ENCODE peak calls at places on chromosome 7, in four cellular contexts. Y is glutamatergic neuron, P is AG09309, K is PC-9. G is an unnamed sample.

GRCh38 chr7:101859411-101860106 is 42.1 kb downstream of the CUX1 start:
- DNase-seq in Y (no peak), P (peak; percentile 13), K (no peak), G (no peak)

GRCh38 chr7:36188923-36189322 is 35.9 kb downstream of the EEPD1 start:
- DNase-seq in Y (no peak), P (no peak), K (no peak), G (no peak)

GRCh38 chr7:7274782-7275181 is 92.4 kb downstream of the C1GALT1 start:
- DNase-seq in Y (no peak), P (no peak), K (no peak), G (no peak)

GRCh38 chr7:95045236-95045923 is 138.0 kb downstream of the PPP1R9A start:
- DNase-seq in Y (no peak), P (no peak), K (peak; percentile 25), G (no peak)

GRCh38 chr7:69228212-69228811 is 370.0 kb upstream of the AUTS2 start:
- DNase-seq in Y (no peak), P (no peak), K (no peak), G (no peak)

GRCh38 chr7:74364061-74364460 is 74.9 kb downstream of the CLIP2 start:
- DNase-seq in Y (peak; percentile 30), P (no peak), K (no peak), G (no peak)

GRCh38 chr7:17369686-17370426 is 71.4 kb downstream of the AHR start:
- DNase-seq in Y (no peak), P (peak; percentile 86), K (peak; percentile 56), G (no peak)

GRCh38 chr7:11616466-11616865 is 215.5 kb downstream of the THSD7A start:
- DNase-seq in Y (no peak), P (no peak), K (no peak), G (no peak)

DNA sequence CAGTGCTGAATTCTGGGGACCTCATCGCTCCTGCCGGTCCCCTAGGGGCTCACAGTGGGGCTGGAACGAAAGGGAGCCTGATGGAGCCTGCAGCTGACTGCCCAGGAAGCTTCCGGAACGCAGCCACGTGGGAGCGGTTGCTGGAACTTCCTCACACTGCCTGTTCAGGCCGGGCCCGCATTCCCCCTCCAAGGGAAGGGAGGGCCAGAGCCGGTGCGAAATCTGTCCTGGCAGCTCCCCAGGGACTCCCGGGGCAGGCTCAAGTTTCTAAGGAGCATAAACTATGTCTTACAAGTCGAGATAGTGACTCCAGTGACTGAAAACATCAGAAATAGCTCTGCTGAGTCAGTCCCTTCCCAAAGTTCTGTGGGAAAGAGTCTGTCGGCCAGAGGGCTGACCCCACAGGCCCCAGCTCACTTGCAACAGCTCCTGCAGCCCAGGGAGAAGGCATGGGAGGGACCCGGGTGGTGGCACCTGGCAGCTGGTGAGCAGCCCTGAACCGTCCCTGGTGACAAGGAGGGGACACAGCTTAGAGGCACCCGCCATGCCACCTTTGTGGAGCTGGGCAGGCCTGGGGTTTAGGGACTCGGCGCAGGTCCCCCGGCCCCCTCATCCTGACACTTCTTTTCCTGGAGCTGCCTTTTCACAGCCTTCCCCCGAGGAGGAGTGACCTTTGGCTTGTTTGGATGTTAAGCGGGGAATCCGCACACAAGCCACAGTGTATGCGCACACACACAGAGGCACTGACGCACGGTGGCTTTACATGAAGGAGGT is 47.6 kb downstream of the PDGFA start:
- DNase-seq in Y (no peak), P (peak; percentile 97), K (no peak), G (no peak)
- TF ChIP-seq CTCF in Y (no peak), P (no peak), K (no peak), G (no peak)

GRCh38 chr7:24715661-24716479 is 41.4 kb downstream of the GSDME start:
- DNase-seq in Y (no peak), P (no peak), K (no peak), G (no peak)
- TF ChIP-seq CTCF in Y (peak; percentile 49), P (peak; percentile 63), K (peak; percentile 18), G (peak; percentile 63)

DNA sequence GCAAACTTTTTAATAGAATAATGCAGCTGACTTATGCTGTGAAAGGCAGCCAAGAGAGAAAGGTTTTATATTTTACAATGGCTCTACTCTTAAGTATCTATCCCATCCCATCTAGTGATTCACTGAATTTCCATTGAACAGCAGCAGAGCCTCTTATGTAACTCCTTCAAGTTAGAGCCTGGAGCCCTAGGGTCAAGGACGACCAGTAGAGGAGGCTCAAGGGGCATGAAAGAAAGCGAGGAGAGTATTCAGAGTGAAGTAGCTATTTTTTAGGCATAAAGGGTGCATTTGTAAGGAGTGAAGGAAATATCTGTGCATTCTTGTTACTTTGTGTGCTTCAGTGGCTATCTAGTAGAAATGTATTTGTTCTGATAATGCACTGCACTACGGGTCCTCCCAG is 180.2 kb upstream of the TPK1 start:
- DNase-seq in Y (no peak), P (no peak), K (no peak), G (no peak)
- TF ChIP-seq CTCF in Y (no peak), P (no peak), K (no peak), G (no peak)

GRCh38 chr7:83808982-83809381 is 160.0 kb upstream of the SEMA3E start:
- DNase-seq in Y (no peak), P (no peak), K (no peak), G (no peak)

GRCh38 chr7:83806538-83806937 is 157.6 kb upstream of the SEMA3E start:
- DNase-seq in Y (no peak), P (no peak), K (no peak), G (no peak)

DNA sequence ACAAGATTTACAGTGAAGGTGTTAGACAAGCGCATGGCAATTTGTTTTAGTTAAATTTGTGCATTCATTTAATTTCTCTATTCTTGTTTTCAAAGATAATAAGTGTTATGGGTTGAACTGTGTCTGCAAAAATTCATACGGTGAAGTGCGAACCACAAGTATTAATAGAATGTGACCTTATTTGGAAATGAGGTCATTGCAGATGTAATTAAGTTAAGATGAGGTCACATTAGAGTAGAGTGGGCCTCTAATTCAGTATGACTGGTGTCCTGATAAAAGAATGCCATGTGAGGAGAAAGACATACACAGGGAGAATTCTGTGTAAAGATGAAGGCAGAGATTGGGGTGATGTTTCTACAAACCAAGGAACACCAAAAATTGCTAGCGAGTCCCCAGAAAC is 158.8 kb upstream of the SEMA3E start:
- DNase-seq in Y (no peak), P (no peak), K (no peak), G (no peak)
- TF ChIP-seq CTCF in Y (no peak), P (no peak), K (no peak), G (no peak)

DNA sequence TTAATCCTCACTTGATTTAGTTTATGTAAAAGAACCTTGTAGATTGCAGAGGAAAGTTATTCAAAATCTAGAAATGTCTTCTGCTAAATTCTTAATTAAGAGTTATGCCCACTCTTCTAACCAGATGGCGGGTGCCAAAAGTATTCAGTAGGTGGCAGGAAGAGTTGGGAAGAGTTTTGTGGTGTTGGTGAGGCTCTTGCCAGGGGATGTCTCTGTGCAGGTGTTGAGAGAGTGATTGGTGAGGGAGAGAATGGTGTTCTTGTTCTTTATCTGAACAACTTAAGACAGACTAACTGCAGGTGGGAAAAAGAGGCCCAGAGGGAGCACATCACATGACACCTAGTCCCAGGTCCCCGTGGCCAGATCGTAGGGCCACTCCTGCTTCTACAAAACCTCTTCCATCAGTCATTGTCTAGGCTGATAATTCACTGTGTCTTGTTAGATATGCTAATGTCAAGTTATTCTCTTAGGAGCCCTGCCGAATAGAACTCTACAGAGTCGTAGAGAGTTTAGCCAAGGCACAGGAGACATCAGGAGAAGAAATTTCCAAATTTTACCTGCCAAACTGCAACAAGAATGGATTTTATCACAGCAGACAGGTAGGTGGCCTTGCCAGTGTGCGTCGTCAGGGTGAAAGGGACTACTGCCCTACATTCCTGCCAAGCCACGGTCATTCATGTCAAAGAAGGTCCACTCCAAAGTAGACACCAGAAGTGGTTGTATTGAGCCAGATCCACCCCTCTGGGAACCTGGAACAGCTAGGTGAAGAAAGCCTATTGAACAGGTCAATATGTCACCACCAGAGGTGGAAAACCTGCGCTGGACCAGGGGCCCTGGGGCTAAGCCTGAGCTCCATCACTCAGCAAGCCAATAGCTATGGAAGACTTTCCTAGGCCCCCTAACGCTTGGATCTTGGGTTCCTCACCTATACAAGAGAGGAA is 3.4 kb downstream of the IGFBP1 start:
- DNase-seq in Y (no peak), P (no peak), K (no peak), G (no peak)
- TF ChIP-seq CTCF in Y (no peak), P (no peak), K (no peak), G (peak; percentile 6)

GRCh38 chr7:77735457-77735856 is 39.2 kb downstream of the RSBN1L start:
- DNase-seq in Y (no peak), P (no peak), K (no peak), G (no peak)
- TF ChIP-seq CTCF in Y (no peak), P (no peak), K (no peak), G (no peak)